ENCODE peak calls at places on chromosomes 1 and 21, in four cellular contexts. P is uterus, D is pancreas, S is MCF 10A. V is an unnamed sample.

GRCh38 chr1:151991663-151992344 is 1.9 kb downstream of the S100A10 start:
- DNase-seq in D (no peak), P (no peak), S (no peak), V (no peak)

GRCh38 chr1:177772621-177773020 is 197.2 kb downstream of the SEC16B start:
- DNase-seq in S (no peak), D (no peak), P (no peak), V (no peak)

GRCh38 chr1:211547710-211548109 is 31.3 kb downstream of the SLC30A1 start:
- DNase-seq in S (no peak), P (no peak), D (no peak), V (no peak)

GRCh38 chr21:29360799-29361765 is 62.4 kb downstream of the BACH1 start:
- DNase-seq in S (no peak), P (no peak), D (no peak), V (no peak)

GRCh38 chr1:209367031-209367813 is 216.3 kb upstream of the CAMK1G start:
- DNase-seq in S (peak), D (no peak), P (no peak), V (no peak)

GRCh38 chr1:35539824-35540261 is 17.4 kb downstream of the KIAA0319L start:
- DNase-seq in D (no peak), P (no peak), S (no peak), V (peak)

GRCh38 chr21:20186186-20186585 is 812.0 kb upstream of the NCAM2 start:
- DNase-seq in D (no peak), S (no peak), P (no peak), V (no peak)

GRCh38 chr1:11794446-11795237 is 11.1 kb downstream of the MTHFR start:
- DNase-seq in D (peak), S (no peak), P (no peak), V (no peak)

GRCh38 chr1:201450721-201451291 is 18.2 kb downstream of the PHLDA3 start:
- DNase-seq in D (no peak), S (no peak), P (peak), V (peak)

GRCh38 chr1:2594001-2594640 is 7.5 kb downstream of the PRXL2B start:
- DNase-seq in D (peak), P (peak), S (peak), V (peak)

GRCh38 chr1:159881930-159882839 is 17.8 kb downstream of the CFAP45 start:
- DNase-seq in P (peak), D (peak), S (peak), V (no peak)

GRCh38 chr1:159883134-159883533 is 16.8 kb downstream of the CFAP45 start:
- DNase-seq in S (no peak), P (no peak), D (no peak), V (no peak)

GRCh38 chr1:159880435-159880834 is 18.0 kb upstream of the VSIG8 start:
- DNase-seq in S (no peak), D (no peak), P (no peak), V (no peak)

GRCh38 chr1:159879977-159880376 is 17.5 kb upstream of the VSIG8 start:
- DNase-seq in P (no peak), D (no peak), S (peak), V (no peak)

GRCh38 chr1:159884296-159884695 is 15.7 kb downstream of the CFAP45 start:
- DNase-seq in P (no peak), D (no peak), S (no peak), V (no peak)
- TF ChIP-seq CTCF in P (no peak), D (no peak), S (no peak), V (no peak)

GRCh38 chr1:23531695-23532094 is 662 bp upstream of the E2F2 start:
- DNase-seq in P (no peak), D (no peak), S (no peak), V (no peak)

GRCh38 chr1:23529146-23530088 is 1.6 kb downstream of the E2F2 start:
- DNase-seq in S (peak), P (no peak), D (no peak), V (no peak)

GRCh38 chr1:23533288-23534130 is 2.5 kb upstream of the E2F2 start:
- DNase-seq in S (no peak), P (no peak), D (no peak), V (no peak)

GRCh38 chr1:23530089-23530749 is 814 bp downstream of the E2F2 start:
- DNase-seq in P (no peak), S (peak), D (no peak), V (no peak)

GRCh38 chr1:23530750-23531651 is at the start of gene E2F2:
- DNase-seq in S (peak), P (peak), D (peak), V (peak)
- TF ChIP-seq CTCF in S (no peak), P (no peak), D (no peak), V (peak)

GRCh38 chr1:206867261-206867660 is 1.8 kb downstream of the IL20 start:
- DNase-seq in D (no peak), P (no peak), S (peak), V (no peak)

GRCh38 chr1:206864939-206865671 is at the start of gene IL20:
- DNase-seq in S (peak), D (peak), P (peak), V (peak)

GRCh38 chr1:206867716-206868115 is 2.3 kb downstream of the IL20 start:
- DNase-seq in P (no peak), S (no peak), D (no peak), V (no peak)

GRCh38 chr1:206863266-206863665 is 2.2 kb upstream of the IL20 start:
- DNase-seq in P (no peak), D (no peak), S (no peak), V (no peak)

GRCh38 chr1:206866062-206866461 is 639 bp downstream of the IL20 start:
- DNase-seq in D (no peak), S (peak), P (peak), V (no peak)
- TF ChIP-seq CTCF in D (no peak), S (no peak), P (no peak), V (no peak)

GRCh38 chr1:212749924-212750535 is 41.5 kb downstream of the NSL1 start:
- DNase-seq in D (no peak), P (no peak), S (peak), V (no peak)
- TF ChIP-seq CTCF in D (peak), P (no peak), S (peak), V (peak)

V was measured in dorsolateral prefrontal cortex.